ENCODE peak calls at places on chromosomes 3 and 15, in seven cellular contexts. S is IMR-90; A is thoracic aorta; J is dorsolateral prefrontal cortex; D is kidney; K is CD4-positive, alpha-beta memory T cell; Z is A549. N is an unnamed sample.

GRCh38 chr3:130991126-130991525 is 35.5 kb downstream of the ASTE1 start:
- DNase-seq in S (no peak), A (no peak), J (no peak), D (no peak), K (no peak), Z (no peak), N (no peak)

GRCh38 chr3:30225021-30225420 is 381.4 kb upstream of the TGFBR2 start:
- DNase-seq in S (no peak), A (no peak), J (no peak), D (no peak), K (no peak), Z (no peak), N (no peak)

GRCh38 chr3:114093596-114093995 is 37.1 kb downstream of the QTRT2 start:
- DNase-seq in S (peak), A (no peak), J (no peak), D (no peak), K (no peak), Z (peak), N (peak)

GRCh38 chr15:90869601-90870353 is 1.4 kb downstream of the FURIN start:
- DNase-seq in S (peak), A (peak), J (no peak), D (peak), K (no peak), Z (peak), N (peak)

GRCh38 chr3:58672451-58672850 is 5.9 kb upstream of the FAM3D start:
- DNase-seq in S (no peak), A (no peak), J (no peak), D (no peak), K (no peak), Z (no peak), N (no peak)

GRCh38 chr15:36362508-36362907 is 216.9 kb upstream of the CDIN1 start:
- DNase-seq in S (peak), A (no peak), J (no peak), D (no peak), K (no peak), Z (no peak), N (no peak)

GRCh38 chr3:182699550-182700170 is 93.6 kb upstream of the ATP11B start:
- DNase-seq in S (no peak), A (no peak), J (no peak), D (no peak), K (no peak), Z (no peak), N (no peak)

GRCh38 chr3:190225186-190225692 is 97.0 kb downstream of the CLDN1 start:
- DNase-seq in S (peak), A (no peak), J (no peak), D (no peak), K (no peak), Z (peak), N (no peak)

GRCh38 chr3:191051037-191051436 is 148.0 kb upstream of the OSTN start:
- DNase-seq in S (peak), A (no peak), J (no peak), D (no peak), K (no peak), Z (peak), N (no peak)

GRCh38 chr15:66578286-66578875 is 12.6 kb upstream of the LCTL start:
- DNase-seq in S (peak), A (no peak), J (no peak), D (peak), K (no peak), Z (no peak), N (no peak)

GRCh38 chr15:91032919-91033803 is 10.8 kb upstream of the VPS33B start:
- DNase-seq in S (no peak), A (no peak), J (no peak), D (peak), K (peak), Z (peak), N (no peak)

GRCh38 chr3:99920530-99921376 is 103.1 kb downstream of the CMSS1 start:
- DNase-seq in S (peak), A (no peak), J (no peak), D (peak), K (no peak), Z (peak), N (peak)

GRCh38 chr3:38541800-38542199 is 45.7 kb downstream of the EXOG start:
- DNase-seq in S (no peak), A (no peak), J (no peak), D (no peak), K (no peak), Z (no peak), N (peak)

GRCh38 chr15:51672100-51672731 is 9.1 kb upstream of the SCG3 start:
- DNase-seq in S (no peak), A (no peak), J (no peak), D (no peak), K (no peak), Z (no peak), N (no peak)

GRCh38 chr15:68537097-68537496 is 41.7 kb upstream of the CORO2B start:
- DNase-seq in S (no peak), A (no peak), J (no peak), D (no peak), K (no peak), Z (no peak), N (no peak)

GRCh38 chr3:9862391-9863235 is 17.4 kb downstream of the CIDEC start:
- DNase-seq in S (no peak), A (no peak), J (no peak), D (peak), K (no peak), Z (peak), N (no peak)

GRCh38 chr3:160185711-160186110 is 39.5 kb upstream of the C3orf80 start:
- DNase-seq in S (no peak), A (no peak), J (no peak), D (no peak), K (no peak), Z (no peak), N (no peak)

GRCh38 chr15:96342611-96343528 is 12.4 kb downstream of the NR2F2 start:
- DNase-seq in S (no peak), A (no peak), J (no peak), D (peak), K (no peak), Z (no peak), N (no peak)

GRCh38 chr15:95284933-95285401 is 1045.5 kb upstream of the NR2F2 start:
- DNase-seq in S (peak), A (no peak), J (no peak), D (peak), K (peak), Z (no peak), N (no peak)

GRCh38 chr3:129618901-129619671 is 12.6 kb upstream of the PLXND1 start:
- DNase-seq in S (no peak), A (no peak), J (no peak), D (peak), K (no peak), Z (no peak), N (no peak)

GRCh38 chr3:61875073-61875472 is 313.7 kb downstream of the PTPRG start:
- DNase-seq in S (peak), A (no peak), J (no peak), D (no peak), K (no peak), Z (no peak), N (peak)

GRCh38 chr3:42490243-42490642 is 12.2 kb upstream of the VIPR1 start:
- DNase-seq in S (no peak), A (no peak), J (no peak), D (no peak), K (no peak), Z (peak), N (no peak)

GRCh38 chr3:42491876-42492507 is 10.5 kb upstream of the VIPR1 start:
- DNase-seq in S (no peak), A (no peak), J (no peak), D (no peak), K (no peak), Z (no peak), N (no peak)

GRCh38 chr3:42488687-42489086 is 13.8 kb upstream of the VIPR1 start:
- DNase-seq in S (no peak), A (no peak), J (no peak), D (no peak), K (no peak), Z (no peak), N (no peak)

GRCh38 chr3:42489116-42489936 is 13.1 kb upstream of the VIPR1 start:
- DNase-seq in S (no peak), A (no peak), J (no peak), D (no peak), K (no peak), Z (no peak), N (no peak)

GRCh38 chr3:42489937-42490227 is 12.6 kb upstream of the VIPR1 start:
- DNase-seq in S (no peak), A (no peak), J (no peak), D (no peak), K (no peak), Z (no peak), N (no peak)
- H3K4me3 ChIP-seq in S (no peak), A (no peak), J (no peak), D (no peak), K (no peak), Z (no peak), N (no peak)

DNA sequence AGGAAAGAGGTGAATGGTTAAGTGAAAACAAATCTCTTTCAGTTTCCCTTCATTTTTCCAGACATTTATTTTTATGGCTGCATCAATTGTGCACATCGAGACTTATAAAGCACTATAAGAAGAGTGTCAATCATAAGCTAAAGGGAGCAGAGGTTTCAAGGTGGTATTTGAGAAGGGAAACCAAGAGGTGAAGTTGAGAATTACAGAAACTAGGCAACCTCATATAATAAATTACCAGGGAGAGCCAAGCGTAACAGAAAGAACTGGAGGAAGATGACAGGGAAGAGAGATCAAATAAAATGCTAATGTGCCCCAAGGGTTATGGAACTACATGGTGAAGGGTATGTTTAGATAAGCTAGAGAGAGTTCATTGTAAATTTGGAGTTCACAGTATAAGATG is 6.3 kb upstream of the CCDC54 start:
- DNase-seq in S (no peak), A (no peak), J (no peak), D (no peak), K (no peak), Z (no peak), N (no peak)
- H3K4me3 ChIP-seq in S (no peak), A (no peak), J (no peak), D (no peak), K (no peak), Z (no peak), N (no peak)

GRCh38 chr15:40282870-40283614 is at the start of gene ANKRD63:
- DNase-seq in S (no peak), A (no peak), J (no peak), D (no peak), K (no peak), Z (no peak), N (no peak)
- H3K4me3 ChIP-seq in S (peak), A (peak), J (peak), D (peak), K (peak), Z (peak), N (peak)

GRCh38 chr3:184822654-184823053 is 10.7 kb downstream of the VPS8 start:
- DNase-seq in S (peak), A (no peak), J (no peak), D (no peak), K (no peak), Z (no peak), N (no peak)
- H3K4me3 ChIP-seq in S (no peak), A (no peak), J (no peak), D (no peak), K (no peak), Z (no peak), N (no peak)

GRCh38 chr15:23644829-23645228 is 2.8 kb downstream of the MAGEL2 start:
- DNase-seq in S (no peak), A (no peak), J (no peak), D (no peak), K (no peak), Z (no peak), N (no peak)

GRCh38 chr15:23647001-23647295 is 719 bp downstream of the MAGEL2 start:
- DNase-seq in S (no peak), A (no peak), J (no peak), D (no peak), K (no peak), Z (no peak), N (no peak)

GRCh38 chr15:23647421-23648375 is at the start of gene MAGEL2:
- DNase-seq in S (no peak), A (no peak), J (no peak), D (no peak), K (no peak), Z (no peak), N (no peak)

GRCh38 chr15:23645379-23646164 is 2.1 kb downstream of the MAGEL2 start:
- DNase-seq in S (no peak), A (no peak), J (no peak), D (no peak), K (no peak), Z (no peak), N (no peak)

DNA sequence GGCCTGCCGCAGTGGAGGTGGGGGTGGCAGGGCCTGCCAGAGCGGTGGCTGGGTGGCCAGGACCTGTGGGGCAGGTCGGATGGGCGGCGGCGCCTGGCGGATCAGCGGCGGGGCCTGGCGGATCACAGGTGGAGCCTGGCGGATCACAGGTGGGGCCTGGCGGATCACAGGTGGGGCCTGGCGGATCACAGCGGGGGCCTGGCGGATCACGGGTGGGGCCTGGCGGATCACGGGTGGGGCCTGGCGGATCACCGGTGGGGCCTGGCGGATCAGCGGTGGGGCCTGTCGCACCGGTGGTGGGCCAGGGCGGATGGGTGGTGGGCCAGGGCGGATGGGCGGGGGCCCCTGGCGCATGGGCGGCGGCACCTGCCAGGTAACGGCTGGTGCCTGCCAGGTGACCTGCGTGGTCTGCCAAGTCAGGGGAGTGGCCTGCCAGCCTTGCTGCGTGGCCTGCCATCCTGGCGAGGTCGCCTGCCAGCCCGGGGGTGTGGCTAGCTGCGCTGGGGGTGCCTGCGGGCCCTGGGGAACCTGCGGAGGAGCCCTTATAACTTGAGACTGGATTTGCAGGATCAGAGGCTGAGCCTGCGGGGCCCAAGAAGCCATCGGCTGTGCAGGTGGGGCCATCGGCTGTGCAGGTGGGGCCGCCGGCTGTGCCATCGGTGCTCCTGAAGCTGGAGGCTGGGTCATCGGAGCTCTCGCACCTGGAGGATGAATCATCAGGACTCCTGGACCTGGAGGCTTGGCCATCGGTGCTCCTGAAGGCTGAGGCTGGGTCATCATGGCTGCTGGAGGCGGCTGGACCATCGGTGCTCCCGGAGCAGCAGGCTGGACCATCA is 1.3 kb downstream of the MAGEL2 start:
- DNase-seq in S (no peak), A (no peak), J (no peak), D (no peak), K (no peak), Z (no peak), N (no peak)
- H3K4me3 ChIP-seq in S (no peak), A (no peak), J (peak), D (no peak), K (no peak), Z (no peak), N (no peak)

GRCh38 chr3:195267096-195267495 is 3.9 kb downstream of the XXYLT1 start:
- DNase-seq in S (no peak), A (no peak), J (no peak), D (no peak), K (no peak), Z (no peak), N (no peak)

GRCh38 chr3:195269375-195270078 is 1.4 kb downstream of the XXYLT1 start:
- DNase-seq in S (no peak), A (no peak), J (no peak), D (no peak), K (no peak), Z (no peak), N (no peak)

GRCh38 chr3:195270079-195270349 is 945 bp downstream of the XXYLT1 start:
- DNase-seq in S (no peak), A (no peak), J (no peak), D (no peak), K (no peak), Z (no peak), N (no peak)

GRCh38 chr3:195270350-195271115 is 426 bp downstream of the XXYLT1 start:
- DNase-seq in S (peak), A (no peak), J (no peak), D (peak), K (no peak), Z (peak), N (no peak)

DNA sequence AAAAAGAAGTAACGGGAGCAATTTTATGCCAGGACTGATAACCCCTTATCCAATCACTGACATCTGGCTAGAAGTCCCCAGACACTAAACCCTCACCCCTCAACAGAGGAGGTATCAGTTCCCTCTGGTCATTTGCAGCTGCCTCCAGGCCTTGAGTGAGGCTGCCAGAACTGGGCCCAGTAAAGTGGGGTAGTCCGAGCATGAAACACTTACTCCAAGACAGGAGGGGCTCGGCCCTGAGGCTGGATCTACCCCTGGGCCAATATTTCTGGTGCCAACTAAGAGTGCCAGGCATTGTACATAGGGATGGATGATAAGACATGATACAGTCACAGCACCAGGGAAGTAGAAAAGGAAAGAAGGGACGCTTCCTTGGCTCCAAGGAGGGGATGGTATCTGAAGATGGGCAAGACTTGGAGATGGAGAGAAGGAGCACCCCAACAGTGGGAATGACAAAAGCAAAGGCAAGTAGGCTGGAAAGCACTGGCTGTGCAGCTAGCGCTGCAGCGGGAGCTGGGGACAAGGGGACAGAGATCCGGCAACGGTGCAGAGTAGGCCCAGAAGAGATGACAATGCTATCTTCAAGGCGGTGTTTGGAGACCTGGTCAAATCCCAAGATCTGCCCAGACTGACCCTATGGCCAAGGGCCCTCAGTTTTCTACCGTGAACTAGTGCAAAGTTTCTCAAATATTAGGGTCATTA is 2.2 kb downstream of the XXYLT1 start:
- DNase-seq in S (no peak), A (no peak), J (no peak), D (no peak), K (no peak), Z (no peak), N (no peak)
- H3K4me3 ChIP-seq in S (no peak), A (no peak), J (no peak), D (no peak), K (no peak), Z (no peak), N (no peak)

DNA sequence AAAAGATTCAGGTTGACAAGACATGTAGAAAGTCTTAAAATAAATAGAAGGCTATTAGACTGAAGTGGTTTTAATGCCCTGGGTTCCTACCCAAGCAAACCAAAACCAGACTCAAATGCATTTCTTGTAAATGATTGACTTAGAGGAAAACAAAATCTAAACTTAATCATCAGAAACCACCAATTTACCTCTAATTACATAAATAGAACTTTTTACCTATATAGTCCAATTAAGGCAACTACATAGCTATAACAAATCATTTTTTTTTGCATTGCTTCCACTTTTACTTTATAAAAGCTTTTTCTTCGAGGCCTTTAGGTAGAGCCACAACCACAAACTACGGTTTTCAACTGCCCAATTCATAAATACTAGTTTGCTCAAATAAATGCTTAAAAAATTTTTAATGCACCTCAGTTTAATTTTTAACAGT is 231.3 kb upstream of the ARHGEF26 start:
- DNase-seq in S (no peak), A (no peak), J (no peak), D (no peak), K (no peak), Z (no peak), N (no peak)
- H3K4me3 ChIP-seq in S (no peak), A (no peak), J (no peak), D (no peak), K (no peak), Z (no peak), N (no peak)

GRCh38 chr3:50259432-50260026 is 9.4 kb upstream of the SEMA3B start:
- DNase-seq in S (no peak), A (no peak), J (no peak), D (no peak), K (no peak), Z (no peak), N (no peak)
- H3K4me3 ChIP-seq in S (no peak), A (peak), J (peak), D (no peak), K (no peak), Z (peak), N (no peak)

DNA sequence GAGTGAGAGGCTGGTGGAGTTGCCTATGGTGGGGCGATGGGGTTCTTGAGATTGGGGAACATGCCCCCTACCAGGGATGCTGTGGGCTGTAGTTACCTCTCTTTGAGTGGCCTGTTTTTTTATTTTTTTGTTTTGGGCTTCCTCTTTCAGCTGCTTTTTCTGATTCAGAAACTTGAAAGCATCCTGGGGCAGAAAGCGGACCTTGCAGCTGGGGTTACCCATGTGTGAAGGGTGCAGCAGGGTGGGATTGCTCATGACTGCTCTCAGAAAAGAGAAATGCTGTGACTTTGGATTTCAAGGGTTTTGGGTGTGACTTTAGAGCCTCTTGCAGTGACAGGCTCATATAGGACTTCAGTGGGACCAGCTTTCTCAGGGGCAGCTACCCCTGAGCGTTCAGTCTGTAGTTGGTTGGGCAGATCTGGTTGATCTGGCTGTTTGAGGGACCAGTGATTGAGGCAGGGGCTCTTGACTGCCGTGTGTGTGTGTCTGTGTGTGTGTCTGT is 1.8 kb downstream of the LIMD1 start:
- DNase-seq in S (no peak), A (no peak), J (no peak), D (no peak), K (no peak), Z (no peak), N (no peak)
- H3K4me3 ChIP-seq in S (peak), A (peak), J (peak), D (peak), K (peak), Z (peak), N (peak)

GRCh38 chr15:100544290-100544945 is 15.7 kb upstream of the CERS3 start:
- DNase-seq in S (no peak), A (no peak), J (no peak), D (no peak), K (no peak), Z (no peak), N (no peak)
- H3K4me3 ChIP-seq in S (no peak), A (no peak), J (no peak), D (no peak), K (no peak), Z (no peak), N (no peak)